ENCODE peak calls at places on chromosomes 2 and 18, in five cellular contexts. One of them, this sample, is unnamed.

GRCh38 chr2:44075536-44075935 is 79.7 kb upstream of the LRPPRC start:
- DNase-seq in A673: no peak
- DNase-seq in fibroblast of lung: peak; percentile 44
- DNase-seq in PC-3: no peak
- DNase-seq in astrocyte: peak; percentile 41
- DNase-seq in this sample: no peak

GRCh38 chr2:9145109-9145751 is 61.4 kb upstream of the ASAP2 start:
- DNase-seq in A673: peak; percentile 26
- DNase-seq in fibroblast of lung: peak; percentile 66
- DNase-seq in PC-3: peak; percentile 48
- DNase-seq in astrocyte: peak; percentile 58
- DNase-seq in this sample: no peak

GRCh38 chr2:212421571-212422334 is 116.8 kb downstream of the ERBB4 start:
- DNase-seq in A673: peak; percentile 25
- DNase-seq in fibroblast of lung: peak; percentile 81
- DNase-seq in PC-3: peak; percentile 3
- DNase-seq in astrocyte: peak; percentile 78
- DNase-seq in this sample: no peak

GRCh38 chr2:64202206-64202864 is 58.1 kb upstream of the PELI1 start:
- DNase-seq in A673: no peak
- DNase-seq in fibroblast of lung: no peak
- DNase-seq in PC-3: peak; percentile 74
- DNase-seq in astrocyte: no peak
- DNase-seq in this sample: no peak

GRCh38 chr2:30505500-30506180 is 58.6 kb downstream of the LCLAT1 start:
- DNase-seq in A673: no peak
- DNase-seq in fibroblast of lung: no peak
- DNase-seq in PC-3: no peak
- DNase-seq in astrocyte: no peak
- DNase-seq in this sample: no peak

GRCh38 chr18:48915621-48916425 is 34.9 kb downstream of the SMAD7 start:
- DNase-seq in A673: no peak
- DNase-seq in fibroblast of lung: peak; percentile 63
- DNase-seq in PC-3: no peak
- DNase-seq in astrocyte: peak; percentile 56
- DNase-seq in this sample: no peak

GRCh38 chr2:20012032-20012281 is 511 bp downstream of the MATN3 start:
- DNase-seq in A673: no peak
- DNase-seq in fibroblast of lung: no peak
- DNase-seq in PC-3: no peak
- DNase-seq in astrocyte: no peak
- DNase-seq in this sample: no peak

GRCh38 chr2:38540580-38541290 is 62.0 kb downstream of the HNRNPLL start:
- DNase-seq in A673: no peak
- DNase-seq in fibroblast of lung: no peak
- DNase-seq in PC-3: no peak
- DNase-seq in astrocyte: no peak
- DNase-seq in this sample: no peak

GRCh38 chr2:110716959-110717645 is 15.3 kb upstream of the ACOXL start:
- DNase-seq in A673: no peak
- DNase-seq in fibroblast of lung: peak; percentile 19
- DNase-seq in PC-3: no peak
- DNase-seq in astrocyte: no peak
- DNase-seq in this sample: no peak

GRCh38 chr2:231410293-231411004 is 14.9 kb downstream of the B3GNT7 start:
- DNase-seq in A673: no peak
- DNase-seq in fibroblast of lung: no peak
- DNase-seq in PC-3: no peak
- DNase-seq in astrocyte: no peak
- DNase-seq in this sample: no peak

GRCh38 chr2:136381722-136382633 is 264.0 kb upstream of the CXCR4 start:
- DNase-seq in A673: no peak
- DNase-seq in fibroblast of lung: no peak
- DNase-seq in PC-3: no peak
- DNase-seq in astrocyte: no peak
- DNase-seq in this sample: no peak

GRCh38 chr18:49682301-49683190 is 120.7 kb downstream of the LIPG start:
- DNase-seq in A673: no peak
- DNase-seq in fibroblast of lung: peak; percentile 55
- DNase-seq in PC-3: no peak
- DNase-seq in astrocyte: peak; percentile 49
- DNase-seq in this sample: no peak

GRCh38 chr18:68177807-68178702 is 536.9 kb downstream of the TMX3 start:
- DNase-seq in A673: peak; percentile 29
- DNase-seq in fibroblast of lung: peak; percentile 99
- DNase-seq in PC-3: peak; percentile 98
- DNase-seq in astrocyte: peak; percentile 99
- DNase-seq in this sample: peak; percentile 26

DNA sequence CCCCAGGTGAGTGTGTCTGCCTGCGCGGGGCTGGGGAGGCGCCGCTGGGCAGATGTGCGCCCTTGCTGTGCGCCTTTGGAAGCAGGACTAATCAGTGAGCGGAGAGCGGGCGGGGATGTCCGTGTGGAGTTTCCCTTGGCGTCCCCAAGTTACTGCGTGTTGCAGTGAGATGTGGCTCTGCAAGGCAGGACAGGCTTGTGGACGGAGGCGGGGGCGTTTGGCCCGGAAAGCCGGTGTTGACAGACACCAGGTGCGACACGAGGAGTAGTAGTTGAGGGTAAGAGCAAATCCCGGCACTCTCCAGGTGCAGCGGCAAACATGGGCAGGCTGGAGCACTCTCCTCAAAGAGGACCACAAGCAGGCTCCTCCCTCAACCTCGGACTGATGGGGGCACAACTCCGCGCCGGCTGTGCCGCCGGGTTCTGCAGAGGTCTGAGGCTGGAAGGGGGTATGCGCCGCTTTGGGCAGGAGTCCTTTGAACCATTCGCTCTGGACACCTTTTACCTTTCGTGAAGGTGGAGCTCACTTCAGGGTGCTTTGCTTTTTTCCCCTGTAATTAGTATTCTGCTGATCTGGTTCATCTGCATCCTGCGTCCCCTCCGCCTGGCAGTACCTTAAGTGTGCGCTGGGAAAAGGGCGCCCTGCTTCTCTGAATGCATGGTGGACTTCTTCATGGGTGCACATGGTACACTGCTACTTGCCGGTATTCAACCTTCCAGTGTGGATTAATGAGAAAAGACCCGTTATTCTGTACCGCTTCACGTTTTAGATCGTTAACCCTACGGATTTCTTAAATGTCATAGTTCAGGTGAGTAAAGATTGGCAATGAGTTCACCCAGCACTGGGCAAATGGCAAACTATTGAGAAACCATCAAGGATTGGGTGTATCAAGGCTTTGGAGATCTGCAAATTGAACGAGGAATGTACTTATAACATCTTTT is 603 bp downstream of the CDH7 start:
- DNase-seq in A673: no peak
- DNase-seq in fibroblast of lung: peak; percentile 3
- DNase-seq in PC-3: no peak
- DNase-seq in astrocyte: peak; percentile 2
- DNase-seq in this sample: no peak
- H3K4me3 ChIP-seq in A673: peak overlapping the region; percentile 65
- H3K4me3 ChIP-seq in fibroblast of lung: no peak overlapping the region
- H3K4me3 ChIP-seq in PC-3: peak overlapping the region; percentile 89
- H3K4me3 ChIP-seq in astrocyte: peak overlapping the region; percentile 39
- H3K4me3 ChIP-seq in this sample: peak overlapping the region; percentile 84

GRCh38 chr2:149587220-149587949 is at the start of gene MMADHC:
- DNase-seq in A673: peak; percentile 97
- DNase-seq in fibroblast of lung: peak; percentile 96
- DNase-seq in PC-3: peak; percentile 97
- DNase-seq in astrocyte: peak; percentile 92
- DNase-seq in this sample: peak; percentile 78
- TF ChIP-seq EZH2 in A673: no peak
- TF ChIP-seq EZH2 in fibroblast of lung: no peak
- TF ChIP-seq EZH2 in PC-3: no peak
- TF ChIP-seq EZH2 in astrocyte: no peak
- TF ChIP-seq EZH2 in this sample: no peak

GRCh38 chr18:9103488-9103887 is 989 bp downstream of the NDUFV2 start:
- DNase-seq in A673: no peak
- DNase-seq in fibroblast of lung: no peak
- DNase-seq in PC-3: peak; percentile 50
- DNase-seq in astrocyte: no peak
- DNase-seq in this sample: no peak

GRCh38 chr18:9106094-9106493 is 3.6 kb downstream of the NDUFV2 start:
- DNase-seq in A673: no peak
- DNase-seq in fibroblast of lung: no peak
- DNase-seq in PC-3: no peak
- DNase-seq in astrocyte: no peak
- DNase-seq in this sample: no peak

GRCh38 chr18:9106800-9107574 is 4.5 kb downstream of the NDUFV2 start:
- DNase-seq in A673: no peak
- DNase-seq in fibroblast of lung: no peak
- DNase-seq in PC-3: no peak
- DNase-seq in astrocyte: no peak
- DNase-seq in this sample: no peak

GRCh38 chr18:9104244-9104901 is 1.9 kb downstream of the NDUFV2 start:
- DNase-seq in A673: no peak
- DNase-seq in fibroblast of lung: no peak
- DNase-seq in PC-3: peak; percentile 83
- DNase-seq in astrocyte: no peak
- DNase-seq in this sample: no peak

DNA sequence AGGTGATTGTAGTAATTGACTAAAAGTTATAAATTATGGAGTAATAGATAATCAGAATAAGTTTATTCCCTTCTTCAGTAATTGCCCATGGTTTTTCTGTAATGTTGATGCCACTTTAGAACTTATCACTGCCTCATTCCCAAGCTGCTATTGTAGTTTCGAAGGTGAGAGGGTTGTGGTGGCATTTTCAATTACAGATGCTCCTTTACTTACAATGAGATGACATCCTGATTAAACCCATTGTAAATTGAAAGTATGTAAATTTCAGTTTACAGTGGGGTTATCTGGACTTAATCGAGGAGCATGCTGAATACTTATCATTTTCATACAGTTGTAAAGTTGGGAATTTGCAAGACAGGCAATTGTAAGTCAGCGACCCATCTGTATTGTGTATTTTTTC is 2.9 kb downstream of the NDUFV2 start:
- DNase-seq in A673: no peak
- DNase-seq in fibroblast of lung: no peak
- DNase-seq in PC-3: no peak
- DNase-seq in astrocyte: no peak
- DNase-seq in this sample: no peak
- H3K4me3 ChIP-seq in A673: no peak overlapping the region
- H3K4me3 ChIP-seq in fibroblast of lung: peak overlapping the region; percentile 85
- H3K4me3 ChIP-seq in PC-3: peak overlapping the region; percentile 73
- H3K4me3 ChIP-seq in astrocyte: peak overlapping the region; percentile 38
- H3K4me3 ChIP-seq in this sample: peak overlapping the region; percentile 96

GRCh38 chr2:63053889-63054725 is 3.5 kb downstream of the OTX1 start:
- DNase-seq in A673: no peak
- DNase-seq in fibroblast of lung: no peak
- DNase-seq in PC-3: no peak
- DNase-seq in astrocyte: no peak
- DNase-seq in this sample: no peak

GRCh38 chr2:63051795-63052333 is 1.2 kb downstream of the OTX1 start:
- DNase-seq in A673: no peak
- DNase-seq in fibroblast of lung: no peak
- DNase-seq in PC-3: no peak
- DNase-seq in astrocyte: no peak
- DNase-seq in this sample: no peak

GRCh38 chr2:63053235-63053888 is 2.7 kb downstream of the OTX1 start:
- DNase-seq in A673: no peak
- DNase-seq in fibroblast of lung: no peak
- DNase-seq in PC-3: no peak
- DNase-seq in astrocyte: no peak
- DNase-seq in this sample: no peak

GRCh38 chr2:63050916-63051794 is 525 bp downstream of the OTX1 start:
- DNase-seq in A673: no peak
- DNase-seq in fibroblast of lung: no peak
- DNase-seq in PC-3: peak; percentile 11
- DNase-seq in astrocyte: no peak
- DNase-seq in this sample: no peak

DNA sequence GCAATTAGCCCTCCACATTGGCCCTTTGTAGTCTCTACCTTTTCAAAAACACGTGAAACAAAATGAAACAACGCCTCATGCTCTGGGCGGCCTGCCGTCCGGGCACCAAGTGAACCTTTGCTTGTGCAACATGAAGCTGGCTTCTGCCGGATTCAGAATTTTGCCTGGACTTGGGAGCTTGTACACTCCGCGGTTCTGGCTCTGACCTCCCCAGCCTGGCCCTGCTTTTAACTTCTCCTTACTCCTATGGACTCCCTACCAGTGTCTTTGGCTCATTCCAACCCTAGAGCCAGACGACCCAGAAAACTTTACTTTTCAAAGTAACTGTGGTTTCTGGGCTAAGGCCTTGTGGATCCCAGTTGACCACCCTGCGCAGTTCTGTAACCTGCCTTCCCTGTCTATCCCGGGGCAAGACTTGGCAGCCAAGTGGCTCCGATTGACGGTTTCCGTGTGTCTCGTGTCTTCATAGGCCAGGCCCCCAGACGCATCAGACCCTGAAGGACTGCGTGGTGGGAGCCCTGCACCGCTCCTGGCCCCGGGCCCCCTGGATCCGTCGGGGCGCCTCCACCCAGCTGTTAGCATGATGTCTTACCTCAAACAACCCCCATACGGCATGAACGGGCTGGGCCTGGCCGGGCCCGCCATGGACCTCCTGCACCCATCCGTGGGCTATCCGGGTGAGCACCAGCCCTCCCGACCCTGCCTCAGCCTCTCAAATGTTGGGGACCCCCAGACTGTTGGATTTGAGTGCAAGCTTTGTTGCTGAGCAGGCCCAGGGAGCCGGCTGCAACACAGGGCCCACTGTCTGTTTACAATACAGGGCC is 2.0 kb downstream of the OTX1 start:
- DNase-seq in A673: no peak
- DNase-seq in fibroblast of lung: no peak
- DNase-seq in PC-3: no peak
- DNase-seq in astrocyte: no peak
- DNase-seq in this sample: no peak
- TF ChIP-seq EZH2 in A673: no peak
- TF ChIP-seq EZH2 in fibroblast of lung: no peak
- TF ChIP-seq EZH2 in PC-3: no peak
- TF ChIP-seq EZH2 in astrocyte: no peak
- TF ChIP-seq EZH2 in this sample: no peak